ENCODE peak calls at places on chromosome 16, in six cellular contexts. One of them, this sample, is unnamed.

GRCh38 chr16:70512456-70512855 is 10.9 kb downstream of the COG4 start:
- DNase-seq in astrocyte: peak; percentile 27
- DNase-seq in body of pancreas: no peak
- DNase-seq in IMR-90: peak; percentile 59
- DNase-seq in heart right ventricle: no peak
- DNase-seq in vagina: no peak
- DNase-seq in this sample: peak; percentile 94

GRCh38 chr16:81397058-81397878 is 47.3 kb upstream of the CMIP start:
- DNase-seq in astrocyte: no peak
- DNase-seq in body of pancreas: no peak
- DNase-seq in IMR-90: no peak
- DNase-seq in heart right ventricle: no peak
- DNase-seq in vagina: peak; percentile 70
- DNase-seq in this sample: no peak

GRCh38 chr16:77273-77806 is 685 bp upstream of the MPG start:
- DNase-seq in astrocyte: no peak
- DNase-seq in body of pancreas: peak; percentile 40
- DNase-seq in IMR-90: peak; percentile 61
- DNase-seq in heart right ventricle: peak; percentile 71
- DNase-seq in vagina: no peak
- DNase-seq in this sample: peak; percentile 30

GRCh38 chr16:88337021-88337420 is 45.7 kb upstream of the ZNF469 start:
- DNase-seq in astrocyte: peak; percentile 62
- DNase-seq in body of pancreas: no peak
- DNase-seq in IMR-90: peak; percentile 10
- DNase-seq in heart right ventricle: no peak
- DNase-seq in vagina: no peak
- DNase-seq in this sample: no peak

GRCh38 chr16:57959121-57959520 is 11.8 kb downstream of the CNGB1 start:
- DNase-seq in astrocyte: no peak
- DNase-seq in body of pancreas: no peak
- DNase-seq in IMR-90: no peak
- DNase-seq in heart right ventricle: no peak
- DNase-seq in vagina: no peak
- DNase-seq in this sample: no peak

GRCh38 chr16:85306071-85306792 is 194.0 kb upstream of the CIBAR2 start:
- DNase-seq in astrocyte: peak; percentile 63
- DNase-seq in body of pancreas: peak; percentile 89
- DNase-seq in IMR-90: peak; percentile 87
- DNase-seq in heart right ventricle: peak; percentile 79
- DNase-seq in vagina: no peak
- DNase-seq in this sample: peak; percentile 86

GRCh38 chr16:26993511-26993910 is 73.2 kb upstream of the C16orf82 start:
- DNase-seq in astrocyte: no peak
- DNase-seq in body of pancreas: no peak
- DNase-seq in IMR-90: no peak
- DNase-seq in heart right ventricle: no peak
- DNase-seq in vagina: no peak
- DNase-seq in this sample: no peak

GRCh38 chr16:56847173-56847948 is 17.6 kb upstream of the SLC12A3 start:
- DNase-seq in astrocyte: no peak
- DNase-seq in body of pancreas: no peak
- DNase-seq in IMR-90: no peak
- DNase-seq in heart right ventricle: no peak
- DNase-seq in vagina: no peak
- DNase-seq in this sample: no peak

GRCh38 chr16:15811778-15812750 is 44.8 kb downstream of the MYH11 start:
- DNase-seq in astrocyte: peak; percentile 93
- DNase-seq in body of pancreas: peak; percentile 74
- DNase-seq in IMR-90: peak; percentile 86
- DNase-seq in heart right ventricle: no peak
- DNase-seq in vagina: no peak
- DNase-seq in this sample: peak; percentile 64

GRCh38 chr16:57528499-57529323 is 7.7 kb downstream of the CCDC102A start:
- DNase-seq in astrocyte: no peak
- DNase-seq in body of pancreas: no peak
- DNase-seq in IMR-90: no peak
- DNase-seq in heart right ventricle: no peak
- DNase-seq in vagina: no peak
- DNase-seq in this sample: no peak

DNA sequence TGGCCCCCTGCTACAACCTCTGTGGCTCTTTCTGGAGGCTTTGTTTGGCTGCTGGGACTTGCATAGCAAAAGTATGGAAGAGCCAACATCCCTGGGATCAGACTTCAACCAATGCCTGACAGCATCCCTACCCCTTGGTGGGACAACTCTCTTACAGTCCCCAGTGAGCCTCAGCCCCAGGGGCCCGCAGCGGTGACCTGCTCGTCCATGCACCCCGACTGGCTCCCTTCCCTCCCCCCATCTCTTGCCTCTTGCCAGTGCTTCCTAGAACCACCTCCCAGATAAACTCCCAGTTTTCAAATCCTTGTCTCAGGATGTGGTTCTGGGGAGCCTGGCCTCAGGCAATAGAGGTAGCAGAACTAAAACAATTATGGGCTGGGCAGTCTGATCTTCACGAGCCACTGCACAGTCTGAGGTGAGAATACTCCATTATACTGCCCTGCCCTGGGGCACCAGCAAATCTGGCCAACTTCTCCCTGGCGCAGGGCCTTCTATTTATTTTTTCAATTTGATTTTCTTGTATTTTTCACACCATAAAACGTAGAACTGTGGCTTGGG is 86.6 kb upstream of the BRD7 start:
- DNase-seq in astrocyte: no peak
- DNase-seq in body of pancreas: no peak
- DNase-seq in IMR-90: no peak
- DNase-seq in heart right ventricle: no peak
- DNase-seq in vagina: no peak
- DNase-seq in this sample: no peak
- H3K36me3 ChIP-seq in astrocyte: no peaks in the 10 kb centered on the region
- H3K36me3 ChIP-seq in body of pancreas: no peaks in the 10 kb centered on the region
- H3K36me3 ChIP-seq in IMR-90: no peaks in the 10 kb centered on the region
- H3K36me3 ChIP-seq in heart right ventricle: no peaks in the 10 kb centered on the region
- H3K36me3 ChIP-seq in vagina: no peaks in the 10 kb centered on the region
- H3K36me3 ChIP-seq in this sample: no peaks in the 10 kb centered on the region

GRCh38 chr16:86608301-86608747 is 30.0 kb downstream of the FOXL1 start:
- DNase-seq in astrocyte: no peak
- DNase-seq in body of pancreas: no peak
- DNase-seq in IMR-90: peak; percentile 49
- DNase-seq in heart right ventricle: no peak
- DNase-seq in vagina: no peak
- DNase-seq in this sample: no peak
- TF ChIP-seq CTCF in astrocyte: no peak
- TF ChIP-seq CTCF in body of pancreas: no peak
- TF ChIP-seq CTCF in IMR-90: peak; percentile 25
- TF ChIP-seq CTCF in heart right ventricle: no peak
- TF ChIP-seq CTCF in vagina: no peak
- TF ChIP-seq CTCF in this sample: no peak

DNA sequence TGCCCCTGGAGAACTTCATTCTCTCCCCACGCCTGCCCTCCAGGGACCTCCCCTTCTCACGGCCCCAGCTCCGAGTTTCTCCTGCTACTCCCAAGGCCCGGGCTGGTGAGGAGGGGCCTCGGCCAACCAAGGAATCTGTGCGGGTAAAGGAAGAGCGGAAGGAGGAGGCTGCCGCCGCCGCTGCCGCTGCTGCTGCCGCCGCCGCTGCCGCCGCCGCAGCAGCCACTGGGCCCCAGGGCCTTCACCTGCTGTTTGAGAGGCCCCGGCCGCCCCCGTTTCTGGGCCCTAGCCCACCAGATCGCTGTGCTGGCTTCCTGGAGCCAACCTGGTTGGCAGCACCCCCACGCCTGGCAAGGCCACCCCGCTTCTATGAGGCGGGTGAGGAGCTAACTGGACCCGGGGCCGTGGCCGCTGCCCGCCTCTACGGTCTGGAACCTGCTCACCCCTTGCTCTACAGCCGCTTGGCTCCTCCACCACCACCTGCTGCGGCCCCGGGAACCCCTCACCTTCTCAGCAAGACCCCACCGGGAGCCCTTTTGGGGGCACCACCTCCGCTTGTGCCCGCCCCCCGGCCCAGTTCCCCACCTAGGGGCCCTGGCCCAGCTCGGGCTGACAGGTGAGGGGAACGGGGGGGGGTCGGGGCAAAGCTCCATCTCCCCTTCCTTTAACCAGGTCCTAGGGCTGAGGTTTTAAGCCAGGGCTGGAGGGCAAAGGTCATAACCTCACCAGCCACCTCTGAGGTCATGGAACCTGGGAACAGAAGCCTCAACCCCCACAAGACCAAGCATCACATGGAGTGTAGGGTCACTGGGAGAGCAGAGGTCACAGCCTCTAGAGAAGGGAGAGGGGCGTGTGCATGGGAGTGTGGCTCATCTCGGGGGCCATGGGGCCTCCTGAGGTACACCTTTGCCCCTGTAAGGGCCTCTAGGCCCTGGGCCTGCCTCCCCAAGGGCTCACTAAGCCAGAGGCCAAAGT is 11.1 kb downstream of the FBRS start:
- DNase-seq in astrocyte: no peak
- DNase-seq in body of pancreas: no peak
- DNase-seq in IMR-90: no peak
- DNase-seq in heart right ventricle: no peak
- DNase-seq in vagina: no peak
- DNase-seq in this sample: no peak
- H3K36me3 ChIP-seq in astrocyte: peaks cover 28% of the 10 kb centered on the region
- H3K36me3 ChIP-seq in body of pancreas: peaks cover 28% of the 10 kb centered on the region
- H3K36me3 ChIP-seq in IMR-90: peaks cover 64% of the 10 kb centered on the region
- H3K36me3 ChIP-seq in heart right ventricle: peaks cover 22% of the 10 kb centered on the region
- H3K36me3 ChIP-seq in vagina: peaks cover 4% of the 10 kb centered on the region
- H3K36me3 ChIP-seq in this sample: peaks cover 39% of the 10 kb centered on the region

DNA sequence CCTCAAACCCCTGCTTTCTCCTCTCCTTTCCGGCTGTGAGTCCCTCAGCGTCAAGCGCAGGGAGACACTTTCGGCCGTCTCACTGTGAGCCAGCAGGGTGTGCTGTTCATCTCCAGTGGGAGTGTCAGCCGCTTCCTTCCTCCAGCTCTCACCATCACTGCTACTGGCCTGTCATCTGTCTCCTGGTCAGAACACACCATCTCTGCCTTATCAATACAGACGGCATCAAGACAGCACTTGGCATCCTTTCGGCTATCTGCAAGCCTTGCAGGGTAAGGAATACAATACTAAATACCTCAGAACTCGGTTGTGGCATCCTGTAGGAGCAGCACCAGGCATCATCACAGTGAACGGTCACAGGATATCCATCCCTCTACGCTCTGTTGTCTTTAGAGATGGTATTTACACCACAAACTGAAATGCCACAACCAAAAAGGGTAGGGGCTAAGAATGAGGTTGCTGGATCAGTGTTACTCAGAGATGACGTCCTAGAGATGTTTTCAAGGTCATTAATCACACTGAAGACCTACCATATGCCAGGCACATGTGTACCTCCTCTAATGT is 20.7 kb upstream of the CMTM4 start:
- DNase-seq in astrocyte: peak; percentile 86
- DNase-seq in body of pancreas: no peak
- DNase-seq in IMR-90: peak; percentile 88
- DNase-seq in heart right ventricle: peak; percentile 30
- DNase-seq in vagina: no peak
- DNase-seq in this sample: no peak
- TF ChIP-seq CTCF in astrocyte: peak; percentile 62
- TF ChIP-seq CTCF in body of pancreas: no peak
- TF ChIP-seq CTCF in IMR-90: peak; percentile 52
- TF ChIP-seq CTCF in heart right ventricle: peak; percentile 59
- TF ChIP-seq CTCF in vagina: peak; percentile 20
- TF ChIP-seq CTCF in this sample: peak; percentile 48

DNA sequence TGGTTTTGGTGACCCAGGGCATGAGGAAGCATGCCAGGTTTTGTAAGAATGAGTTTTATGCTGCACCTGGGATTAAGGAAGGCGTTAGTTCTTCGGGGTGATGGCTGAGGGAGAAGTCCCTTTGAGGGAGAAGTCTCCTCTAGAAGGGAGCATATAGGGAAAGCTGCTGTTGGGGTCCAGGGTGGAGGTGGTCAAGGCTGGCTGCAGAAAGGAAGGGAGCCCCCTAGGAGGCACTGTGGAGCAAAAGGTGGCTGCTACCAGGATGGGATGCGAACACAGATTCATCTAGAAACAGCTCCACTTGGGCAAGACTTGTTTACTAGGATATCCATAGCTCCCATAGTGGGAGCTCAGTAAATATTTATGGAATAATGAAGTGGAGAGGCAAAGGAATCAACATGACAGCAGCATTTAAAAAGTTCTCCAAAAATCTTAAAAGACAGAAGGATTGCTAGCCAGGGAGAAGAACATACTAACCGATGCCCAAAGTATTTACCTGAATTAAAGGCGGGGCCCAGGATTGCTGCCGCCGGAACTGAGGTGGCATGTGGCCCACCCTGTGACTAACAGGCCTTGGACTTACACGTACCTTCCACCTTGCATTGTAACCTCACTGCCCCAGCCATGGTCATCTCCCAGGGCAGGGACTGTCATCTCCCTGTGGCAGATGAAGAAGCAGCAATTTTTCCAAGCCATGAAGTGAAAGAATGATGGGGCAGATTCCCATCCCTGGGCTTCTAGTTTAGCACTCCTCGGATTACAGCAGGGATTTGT is 7.1 kb upstream of the LPCAT2 start:
- DNase-seq in astrocyte: no peak
- DNase-seq in body of pancreas: no peak
- DNase-seq in IMR-90: no peak
- DNase-seq in heart right ventricle: no peak
- DNase-seq in vagina: no peak
- DNase-seq in this sample: peak; percentile 45
- H3K36me3 ChIP-seq in astrocyte: peaks cover 23% of the 10 kb centered on the region
- H3K36me3 ChIP-seq in body of pancreas: no peaks in the 10 kb centered on the region
- H3K36me3 ChIP-seq in IMR-90: peaks cover 58% of the 10 kb centered on the region
- H3K36me3 ChIP-seq in heart right ventricle: no peaks in the 10 kb centered on the region
- H3K36me3 ChIP-seq in vagina: no peaks in the 10 kb centered on the region
- H3K36me3 ChIP-seq in this sample: no peaks in the 10 kb centered on the region

This sample was measured in bronchial epithelial cell.